ENCODE peak calls at places on chromosomes 2 and 18, in ten cellular contexts. One of them, this sample, is unnamed.

GRCh38 chr2:15588329-15588919 is 3.2 kb upstream of the DDX1 start:
- DNase-seq in gastrocnemius medialis: peak
- DNase-seq in Calu3: peak
- DNase-seq in sigmoid colon: no peak
- DNase-seq in fibroblast of mammary gland: peak
- DNase-seq in hepatocyte: peak
- DNase-seq in heart left ventricle: peak
- DNase-seq in endothelial cell: peak
- DNase-seq in AG09319: no peak
- DNase-seq in fibroblast of pulmonary artery: peak
- DNase-seq in this sample: peak

GRCh38 chr2:181143790-181144300 is 163.4 kb downstream of the UBE2E3 start:
- DNase-seq in sigmoid colon: no peak
- DNase-seq in fibroblast of mammary gland: no peak
- DNase-seq in gastrocnemius medialis: no peak
- DNase-seq in fibroblast of pulmonary artery: no peak
- DNase-seq in hepatocyte: no peak
- DNase-seq in Calu3: no peak
- DNase-seq in endothelial cell: no peak
- DNase-seq in heart left ventricle: no peak
- DNase-seq in AG09319: no peak
- DNase-seq in this sample: peak

GRCh38 chr2:161237397-161238263 is 70.6 kb upstream of the PSMD14 start:
- DNase-seq in heart left ventricle: peak
- DNase-seq in gastrocnemius medialis: no peak
- DNase-seq in fibroblast of mammary gland: peak
- DNase-seq in endothelial cell: peak
- DNase-seq in sigmoid colon: peak
- DNase-seq in fibroblast of pulmonary artery: peak
- DNase-seq in Calu3: peak
- DNase-seq in hepatocyte: peak
- DNase-seq in AG09319: peak
- DNase-seq in this sample: peak

GRCh38 chr2:19124135-19124534 is 234.3 kb downstream of the OSR1 start:
- DNase-seq in fibroblast of pulmonary artery: peak
- DNase-seq in gastrocnemius medialis: no peak
- DNase-seq in AG09319: no peak
- DNase-seq in endothelial cell: no peak
- DNase-seq in fibroblast of mammary gland: peak
- DNase-seq in heart left ventricle: no peak
- DNase-seq in sigmoid colon: no peak
- DNase-seq in hepatocyte: no peak
- DNase-seq in Calu3: no peak
- DNase-seq in this sample: peak

GRCh38 chr2:109345091-109345490 is 216.1 kb downstream of the SH3RF3 start:
- DNase-seq in heart left ventricle: no peak
- DNase-seq in fibroblast of mammary gland: no peak
- DNase-seq in Calu3: no peak
- DNase-seq in hepatocyte: no peak
- DNase-seq in gastrocnemius medialis: no peak
- DNase-seq in sigmoid colon: no peak
- DNase-seq in fibroblast of pulmonary artery: no peak
- DNase-seq in endothelial cell: no peak
- DNase-seq in AG09319: no peak
- DNase-seq in this sample: no peak

GRCh38 chr2:124347209-124347608 is 322.1 kb downstream of the CNTNAP5 start:
- DNase-seq in endothelial cell: no peak
- DNase-seq in gastrocnemius medialis: no peak
- DNase-seq in fibroblast of pulmonary artery: no peak
- DNase-seq in Calu3: no peak
- DNase-seq in heart left ventricle: no peak
- DNase-seq in hepatocyte: no peak
- DNase-seq in fibroblast of mammary gland: no peak
- DNase-seq in AG09319: no peak
- DNase-seq in sigmoid colon: no peak
- DNase-seq in this sample: no peak

GRCh38 chr2:172339431-172340010 is 87.9 kb upstream of the ITGA6 start:
- DNase-seq in endothelial cell: no peak
- DNase-seq in AG09319: no peak
- DNase-seq in fibroblast of pulmonary artery: no peak
- DNase-seq in sigmoid colon: no peak
- DNase-seq in fibroblast of mammary gland: no peak
- DNase-seq in gastrocnemius medialis: peak
- DNase-seq in heart left ventricle: no peak
- DNase-seq in Calu3: peak
- DNase-seq in hepatocyte: peak
- DNase-seq in this sample: no peak

GRCh38 chr18:47595816-47596501 is 334.5 kb downstream of the SMAD2 start:
- DNase-seq in heart left ventricle: no peak
- DNase-seq in fibroblast of pulmonary artery: no peak
- DNase-seq in gastrocnemius medialis: no peak
- DNase-seq in AG09319: no peak
- DNase-seq in fibroblast of mammary gland: peak
- DNase-seq in Calu3: peak
- DNase-seq in hepatocyte: no peak
- DNase-seq in sigmoid colon: no peak
- DNase-seq in endothelial cell: peak
- DNase-seq in this sample: no peak

GRCh38 chr18:42052137-42052708 is 97.2 kb downstream of the PIK3C3 start:
- DNase-seq in gastrocnemius medialis: no peak
- DNase-seq in hepatocyte: peak
- DNase-seq in heart left ventricle: no peak
- DNase-seq in fibroblast of pulmonary artery: peak
- DNase-seq in fibroblast of mammary gland: peak
- DNase-seq in AG09319: no peak
- DNase-seq in endothelial cell: no peak
- DNase-seq in Calu3: no peak
- DNase-seq in sigmoid colon: no peak
- DNase-seq in this sample: peak
- TF ChIP-seq CTCF in gastrocnemius medialis: no peak
- TF ChIP-seq CTCF in hepatocyte: peak
- TF ChIP-seq CTCF in heart left ventricle: no peak
- TF ChIP-seq CTCF in fibroblast of pulmonary artery: peak
- TF ChIP-seq CTCF in fibroblast of mammary gland: peak
- TF ChIP-seq CTCF in AG09319: peak
- TF ChIP-seq CTCF in endothelial cell: peak
- TF ChIP-seq CTCF in Calu3: peak
- TF ChIP-seq CTCF in sigmoid colon: no peak
- TF ChIP-seq CTCF in this sample: peak

DNA sequence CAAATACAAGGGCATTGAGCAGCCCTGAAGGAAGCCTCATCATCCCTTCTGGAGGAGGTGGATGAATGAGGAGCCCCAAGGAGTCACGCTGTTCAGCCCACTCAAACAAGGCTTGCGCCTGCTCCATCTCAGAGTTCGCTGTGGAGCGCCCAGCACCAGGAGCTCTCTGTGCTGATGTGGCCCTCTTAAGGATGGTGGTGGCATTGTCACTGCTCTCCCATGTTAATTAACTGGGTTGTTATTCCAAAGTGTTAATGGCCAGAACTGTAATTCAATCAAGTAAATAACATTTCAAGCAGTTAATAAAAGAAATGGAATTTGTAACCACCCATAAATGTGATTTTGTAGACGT is 726.0 kb upstream of the RAB6C start:
- DNase-seq in heart left ventricle: no peak
- DNase-seq in fibroblast of mammary gland: no peak
- DNase-seq in hepatocyte: peak
- DNase-seq in Calu3: no peak
- DNase-seq in sigmoid colon: no peak
- DNase-seq in fibroblast of pulmonary artery: peak
- DNase-seq in AG09319: no peak
- DNase-seq in gastrocnemius medialis: no peak
- DNase-seq in endothelial cell: peak
- DNase-seq in this sample: no peak
- TF ChIP-seq CTCF in heart left ventricle: peak
- TF ChIP-seq CTCF in fibroblast of mammary gland: no peak
- TF ChIP-seq CTCF in hepatocyte: peak
- TF ChIP-seq CTCF in Calu3: no peak
- TF ChIP-seq CTCF in sigmoid colon: no peak
- TF ChIP-seq CTCF in fibroblast of pulmonary artery: peak
- TF ChIP-seq CTCF in AG09319: no peak
- TF ChIP-seq CTCF in gastrocnemius medialis: peak
- TF ChIP-seq CTCF in endothelial cell: peak
- TF ChIP-seq CTCF in this sample: peak

GRCh38 chr2:74835831-74836674 is 2.1 kb downstream of the HK2 start:
- DNase-seq in hepatocyte: peak
- DNase-seq in fibroblast of mammary gland: peak
- DNase-seq in endothelial cell: no peak
- DNase-seq in Calu3: no peak
- DNase-seq in sigmoid colon: no peak
- DNase-seq in AG09319: no peak
- DNase-seq in heart left ventricle: no peak
- DNase-seq in fibroblast of pulmonary artery: peak
- DNase-seq in gastrocnemius medialis: no peak
- DNase-seq in this sample: peak
- TF ChIP-seq CTCF in hepatocyte: peak
- TF ChIP-seq CTCF in fibroblast of mammary gland: peak
- TF ChIP-seq CTCF in endothelial cell: peak
- TF ChIP-seq CTCF in Calu3: peak
- TF ChIP-seq CTCF in sigmoid colon: peak
- TF ChIP-seq CTCF in AG09319: peak
- TF ChIP-seq CTCF in heart left ventricle: peak
- TF ChIP-seq CTCF in fibroblast of pulmonary artery: peak
- TF ChIP-seq CTCF in gastrocnemius medialis: peak
- TF ChIP-seq CTCF in this sample: peak

DNA sequence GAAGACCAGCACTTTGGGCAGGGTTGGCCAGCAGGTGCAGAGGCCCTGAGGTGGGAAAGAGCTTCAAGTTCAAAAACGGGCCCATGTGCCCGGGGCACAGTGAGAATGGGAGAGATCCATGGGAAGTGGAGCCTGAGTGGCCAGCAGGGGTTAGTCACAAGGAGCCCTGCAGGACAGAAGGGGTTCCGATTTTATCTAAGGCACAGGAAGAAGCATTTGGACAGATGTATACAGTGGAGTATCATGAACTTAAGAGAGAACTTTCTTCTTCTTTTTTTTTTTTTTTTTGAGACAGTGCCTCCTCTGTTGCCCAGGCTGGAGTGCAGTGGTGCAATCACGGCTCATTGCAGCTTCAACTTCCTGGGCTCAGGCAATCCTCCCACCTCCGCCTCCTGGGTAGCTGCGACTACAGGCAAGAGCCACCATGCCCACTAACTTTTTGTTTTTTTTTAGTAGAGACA is 24.0 kb downstream of the WIPF1 start:
- DNase-seq in endothelial cell: no peak
- DNase-seq in fibroblast of mammary gland: no peak
- DNase-seq in AG09319: no peak
- DNase-seq in Calu3: no peak
- DNase-seq in gastrocnemius medialis: no peak
- DNase-seq in hepatocyte: no peak
- DNase-seq in heart left ventricle: no peak
- DNase-seq in fibroblast of pulmonary artery: no peak
- DNase-seq in sigmoid colon: no peak
- DNase-seq in this sample: no peak
- TF ChIP-seq CTCF in endothelial cell: no peak
- TF ChIP-seq CTCF in fibroblast of mammary gland: no peak
- TF ChIP-seq CTCF in AG09319: no peak
- TF ChIP-seq CTCF in Calu3: no peak
- TF ChIP-seq CTCF in gastrocnemius medialis: no peak
- TF ChIP-seq CTCF in hepatocyte: no peak
- TF ChIP-seq CTCF in heart left ventricle: no peak
- TF ChIP-seq CTCF in fibroblast of pulmonary artery: no peak
- TF ChIP-seq CTCF in sigmoid colon: no peak
- TF ChIP-seq CTCF in this sample: no peak

DNA sequence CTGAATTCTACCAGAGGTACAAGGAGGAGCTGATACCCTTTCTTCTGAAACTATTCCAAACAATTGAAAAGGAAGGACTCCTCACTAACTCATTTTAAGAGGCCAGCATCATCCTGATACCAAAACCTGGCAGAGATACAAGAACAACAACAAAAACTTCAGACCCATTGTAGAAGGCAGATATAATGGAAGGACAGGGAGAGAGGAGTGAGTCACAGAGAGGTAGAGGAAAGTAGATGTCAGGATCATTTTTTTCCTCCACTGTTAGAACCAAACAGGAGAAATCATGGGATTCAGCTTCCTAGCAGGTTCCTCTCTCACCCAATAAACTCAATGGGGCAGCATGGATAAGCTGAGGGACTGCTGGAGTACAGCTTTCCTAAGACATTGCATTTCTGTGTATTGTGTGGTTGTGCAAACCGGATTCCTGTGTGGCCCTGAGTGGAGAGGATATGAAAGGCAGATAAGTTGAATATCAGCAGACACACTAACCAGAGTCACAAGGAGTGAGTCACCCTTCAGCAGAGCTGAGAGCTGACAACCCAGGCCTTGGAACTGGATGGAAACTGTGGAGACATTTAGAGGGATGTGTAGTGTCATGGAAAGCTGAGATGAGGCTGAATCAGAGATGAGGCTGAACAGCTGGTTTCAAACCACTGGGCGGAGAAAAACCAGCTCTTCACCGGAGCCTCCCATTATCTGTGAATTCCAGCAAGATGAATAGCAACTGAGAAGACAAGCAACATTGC is 60.9 kb upstream of the MMADHC start:
- DNase-seq in AG09319: peak
- DNase-seq in fibroblast of mammary gland: peak
- DNase-seq in sigmoid colon: peak
- DNase-seq in fibroblast of pulmonary artery: peak
- DNase-seq in endothelial cell: no peak
- DNase-seq in gastrocnemius medialis: no peak
- DNase-seq in Calu3: peak
- DNase-seq in hepatocyte: peak
- DNase-seq in heart left ventricle: peak
- DNase-seq in this sample: peak
- TF ChIP-seq CTCF in AG09319: peak
- TF ChIP-seq CTCF in fibroblast of mammary gland: no peak
- TF ChIP-seq CTCF in sigmoid colon: no peak
- TF ChIP-seq CTCF in fibroblast of pulmonary artery: no peak
- TF ChIP-seq CTCF in endothelial cell: no peak
- TF ChIP-seq CTCF in gastrocnemius medialis: no peak
- TF ChIP-seq CTCF in Calu3: no peak
- TF ChIP-seq CTCF in hepatocyte: no peak
- TF ChIP-seq CTCF in heart left ventricle: no peak
- TF ChIP-seq CTCF in this sample: no peak

GRCh38 chr2:88560619-88561307 is 66.5 kb downstream of the EIF2AK3 start:
- DNase-seq in hepatocyte: no peak
- DNase-seq in AG09319: no peak
- DNase-seq in fibroblast of mammary gland: no peak
- DNase-seq in heart left ventricle: no peak
- DNase-seq in gastrocnemius medialis: no peak
- DNase-seq in Calu3: no peak
- DNase-seq in sigmoid colon: no peak
- DNase-seq in endothelial cell: no peak
- DNase-seq in fibroblast of pulmonary artery: no peak
- DNase-seq in this sample: no peak
- TF ChIP-seq CTCF in hepatocyte: no peak
- TF ChIP-seq CTCF in AG09319: no peak
- TF ChIP-seq CTCF in fibroblast of mammary gland: no peak
- TF ChIP-seq CTCF in heart left ventricle: no peak
- TF ChIP-seq CTCF in gastrocnemius medialis: no peak
- TF ChIP-seq CTCF in Calu3: no peak
- TF ChIP-seq CTCF in sigmoid colon: no peak
- TF ChIP-seq CTCF in endothelial cell: no peak
- TF ChIP-seq CTCF in fibroblast of pulmonary artery: no peak
- TF ChIP-seq CTCF in this sample: no peak